ENCODE peak calls at places on chromosomes 16 and 17, in five cellular contexts. Q, O, T, U and F are unnamed samples. For H3K9me3 and H3K4me1, the result is how much of the 10 kb centered on the place peaks cover.

GRCh38 chr16:74998481-74999207 is at the start of gene ZNRF1:
- DNase-seq in Q (peak), O (peak), T (peak), U (peak), F (peak)

GRCh38 chr17:42720996-42721583 is 23.8 kb downstream of the EZH1 start:
- DNase-seq in Q (no peak), O (peak), T (no peak), U (peak), F (no peak)

GRCh38 chr17:18259621-18260331 is 686 bp upstream of the MIEF2 start:
- DNase-seq in Q (no peak), O (no peak), T (no peak), U (peak), F (no peak)

GRCh38 chr17:31564883-31565297 is 173.4 kb downstream of the RAB11FIP4 start:
- DNase-seq in Q (no peak), O (peak), T (no peak), U (peak), F (no peak)

GRCh38 chr16:57371494-57372371 is 557 bp upstream of the CX3CL1 start:
- DNase-seq in Q (no peak), O (peak), T (no peak), U (no peak), F (peak)

GRCh38 chr16:2494616-2495015 is 19.1 kb upstream of the ATP6V0C start:
- DNase-seq in Q (no peak), O (no peak), T (no peak), U (no peak), F (no peak)

GRCh38 chr16:57741660-57742191 is 6.2 kb downstream of the KATNB1 start:
- DNase-seq in Q (peak), O (peak), T (no peak), U (no peak), F (peak)

GRCh38 chr16:16004314-16004749 is 54.9 kb downstream of the ABCC1 start:
- DNase-seq in Q (no peak), O (peak), T (no peak), U (no peak), F (no peak)

GRCh38 chr16:31365131-31365865 is 10.3 kb downstream of the ITGAX start:
- DNase-seq in Q (no peak), O (no peak), T (no peak), U (no peak), F (peak)

GRCh38 chr16:79355600-79356358 is 244.8 kb downstream of the MAF start:
- DNase-seq in Q (no peak), O (no peak), T (no peak), U (no peak), F (no peak)
- H3K9me3 ChIP-seq in Q (under half), O (under half), T (under half), U (under half), F (under half)

GRCh38 chr17:58365980-58366595 is 14.1 kb upstream of the SUPT4H1 start:
- DNase-seq in Q (no peak), O (no peak), T (no peak), U (no peak), F (no peak)

GRCh38 chr17:58363457-58364185 is 11.6 kb upstream of the SUPT4H1 start:
- DNase-seq in Q (no peak), O (no peak), T (no peak), U (no peak), F (no peak)

GRCh38 chr17:58362368-58363014 is 10.5 kb upstream of the SUPT4H1 start:
- DNase-seq in Q (no peak), O (no peak), T (no peak), U (no peak), F (no peak)

GRCh38 chr17:58365185-58365979 is 13.4 kb upstream of the SUPT4H1 start:
- DNase-seq in Q (no peak), O (no peak), T (no peak), U (no peak), F (no peak)

DNA sequence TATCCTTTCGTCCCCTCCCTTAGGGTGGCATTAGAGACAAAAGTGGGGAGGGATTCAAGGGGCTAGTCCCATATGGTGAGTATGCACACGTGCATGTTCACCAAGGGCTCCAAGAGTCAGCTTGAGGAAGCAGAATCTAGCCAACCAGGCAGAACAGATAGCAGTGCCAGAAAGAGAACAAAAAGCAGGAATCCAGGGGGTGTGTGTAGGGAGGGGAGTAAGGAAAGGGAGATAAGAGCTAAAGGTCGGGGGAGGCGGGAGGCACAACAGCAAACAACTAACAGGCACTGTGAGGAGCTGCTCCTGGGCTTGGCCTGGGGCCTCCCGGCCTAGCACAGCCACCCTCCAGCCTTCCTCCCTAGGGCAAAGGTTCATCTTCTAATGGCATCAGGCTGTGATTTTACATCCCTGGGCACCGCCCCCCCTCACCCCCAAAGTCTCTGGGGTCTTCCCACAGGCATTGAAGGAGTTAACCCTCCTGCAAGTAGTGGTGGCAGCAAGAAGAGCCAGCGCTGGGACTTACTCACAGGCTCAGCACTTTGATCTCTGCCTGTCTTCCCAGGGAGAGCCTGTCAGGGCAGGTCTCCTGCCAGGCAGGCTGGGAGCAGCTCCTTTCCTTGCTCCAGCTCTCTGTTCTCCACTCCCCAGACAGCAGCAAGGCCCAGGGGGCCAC is 12.4 kb upstream of the SUPT4H1 start:
- DNase-seq in Q (no peak), O (no peak), T (no peak), U (peak), F (no peak)
- H3K4me1 ChIP-seq in Q (under half), O (under half), T (under half), U (under half), F (under half)

DNA sequence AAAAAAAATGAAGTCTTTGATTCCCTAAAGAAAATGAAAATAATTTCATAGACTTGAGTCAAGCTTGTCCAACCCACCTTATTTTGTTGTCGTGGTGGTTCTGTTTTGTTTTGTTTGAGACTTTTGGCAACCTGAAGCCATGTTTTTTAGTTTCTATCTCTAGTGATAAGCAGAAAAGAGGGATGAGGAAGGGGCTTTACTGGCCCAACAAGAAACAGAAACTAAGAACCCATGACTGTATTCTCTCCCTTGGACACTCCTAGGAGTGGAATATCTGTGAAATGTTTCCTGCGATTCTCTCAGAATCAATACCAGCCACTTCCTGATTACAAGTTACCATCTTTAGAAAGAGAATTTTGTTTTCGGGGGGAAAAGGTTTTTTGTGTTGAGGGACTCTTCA is 207.5 kb downstream of the PRKCA start:
- DNase-seq in Q (no peak), O (no peak), T (no peak), U (no peak), F (no peak)
- H3K9me3 ChIP-seq in Q (under half), O (under half), T (under half), U (under half), F (under half)

DNA sequence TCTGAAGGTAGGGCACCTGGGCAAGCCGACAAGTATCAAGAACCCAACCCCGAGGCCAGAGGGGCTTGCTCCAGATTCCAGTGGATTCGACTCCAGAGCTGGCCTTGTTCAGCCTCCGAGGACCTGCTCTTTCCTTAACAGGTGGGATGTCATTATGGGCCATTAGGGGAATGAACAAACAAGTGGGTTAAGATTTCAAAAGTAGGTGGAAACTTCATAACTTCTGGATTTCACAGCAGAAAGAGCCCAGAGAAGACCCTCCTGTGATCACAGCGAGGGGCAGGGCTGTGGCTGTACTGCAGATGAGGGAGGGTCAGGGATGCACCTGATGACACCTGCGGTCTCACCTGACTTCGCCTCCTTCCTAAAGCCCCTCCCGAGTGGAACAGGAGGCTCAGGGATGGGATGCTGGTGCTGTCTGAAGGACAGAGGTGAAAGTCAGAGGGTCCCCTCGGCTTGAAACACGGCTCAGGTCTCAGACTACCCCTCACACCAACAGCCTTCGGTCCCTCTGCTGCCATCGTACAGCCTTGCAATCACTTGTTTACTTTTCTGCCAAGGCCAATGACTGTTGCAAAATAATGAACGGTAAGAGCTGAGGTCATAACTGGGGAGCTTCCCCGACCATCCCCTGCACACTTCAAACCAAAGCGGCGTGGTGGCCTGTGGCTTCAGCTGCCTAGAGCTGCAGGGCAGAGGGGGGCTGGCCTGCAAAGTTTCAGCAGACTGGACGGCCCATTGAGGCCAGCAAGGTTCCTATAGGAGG is 5.5 kb downstream of the PAM16 start:
- DNase-seq in Q (no peak), O (no peak), T (no peak), U (no peak), F (no peak)
- H3K4me1 ChIP-seq in Q (under half), O (under half), T (under half), U (under half), F (under half)

DNA sequence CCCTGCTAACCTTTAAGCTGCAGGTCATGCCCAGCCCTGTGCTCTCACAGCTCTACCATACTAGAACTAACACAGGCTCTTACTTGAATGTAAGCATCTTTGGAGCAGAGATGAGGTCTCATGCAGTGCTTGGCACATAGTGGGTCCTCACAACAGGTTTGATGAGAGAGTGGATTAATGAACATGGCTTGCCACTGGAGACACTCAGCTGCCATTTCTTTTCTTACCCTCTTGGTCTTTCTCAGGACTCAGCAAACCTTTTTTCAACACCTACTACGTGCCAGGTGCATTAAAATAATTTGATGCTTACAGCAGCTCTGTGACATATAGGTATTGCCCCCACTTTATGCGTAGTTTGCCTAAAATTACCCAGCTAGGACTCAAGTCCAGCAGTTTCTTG is 133.2 kb downstream of the MSI2 start:
- DNase-seq in Q (no peak), O (no peak), T (no peak), U (no peak), F (no peak)
- H3K9me3 ChIP-seq in Q (under half), O (under half), T (under half), U (under half), F (under half)

GRCh38 chr16:85621698-85622433 is 8.7 kb downstream of the GSE1 start:
- DNase-seq in Q (no peak), O (no peak), T (no peak), U (no peak), F (no peak)

GRCh38 chr16:85623997-85624601 is 11.0 kb downstream of the GSE1 start:
- DNase-seq in Q (no peak), O (no peak), T (no peak), U (no peak), F (no peak)

GRCh38 chr16:85624646-85625045 is 11.5 kb downstream of the GSE1 start:
- DNase-seq in Q (no peak), O (no peak), T (no peak), U (no peak), F (no peak)

GRCh38 chr16:85623250-85623649 is 10.1 kb downstream of the GSE1 start:
- DNase-seq in Q (no peak), O (no peak), T (no peak), U (no peak), F (no peak)

DNA sequence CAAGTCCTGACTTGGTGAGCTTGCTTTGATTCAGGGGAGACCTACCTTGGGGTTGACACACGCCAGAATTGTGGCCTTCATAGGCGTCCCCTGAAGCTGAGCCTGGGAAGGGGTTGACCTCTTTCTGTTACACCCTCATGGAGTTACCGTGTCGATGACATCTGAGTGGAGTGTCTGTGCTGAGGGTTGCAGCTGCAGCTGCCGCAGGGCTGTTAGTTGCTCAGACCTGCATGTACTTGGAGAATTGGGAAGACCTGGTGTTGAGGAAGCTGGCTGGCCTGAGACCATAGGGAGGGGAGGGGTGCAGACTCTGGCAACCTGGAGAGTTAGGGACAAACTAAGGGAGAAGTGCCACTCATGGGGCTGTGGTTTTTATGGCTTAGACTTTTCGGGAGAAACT is 9.6 kb downstream of the GSE1 start:
- DNase-seq in Q (no peak), O (no peak), T (no peak), U (no peak), F (no peak)
- H3K4me1 ChIP-seq in Q (half or more), O (under half), T (under half), U (under half), F (under half)